ENCODE peak calls at places on chromosome 14, in six cellular contexts. Q, S, W, K, E and F are unnamed samples.

GRCh38 chr14:97994020-97994531 is 1196.9 kb downstream of the VRK1 start:
- DNase-seq in S (no peak), Q (no peak), W (no peak), K (no peak), E (no peak), F (no peak)

GRCh38 chr14:100028990-100029677 is 36.1 kb upstream of the EVL start:
- DNase-seq in S (no peak), E (no peak), W (no peak), Q (no peak), K (peak), F (no peak)

GRCh38 chr14:72916174-72916573 is 10.1 kb upstream of the DCAF4 start:
- DNase-seq in W (no peak), E (no peak), K (no peak), S (no peak), Q (no peak), F (no peak)

GRCh38 chr14:75727124-75727523 is 66.1 kb downstream of the TTLL5 start:
- DNase-seq in E (no peak), Q (no peak), W (no peak), S (no peak), K (no peak), F (no peak)

GRCh38 chr14:103136388-103137271 is 13.4 kb downstream of the TNFAIP2 start:
- DNase-seq in S (peak), K (peak), Q (peak), W (no peak), E (no peak), F (no peak)

GRCh38 chr14:23112359-23113178 is 6.5 kb downstream of the CEBPE start:
- DNase-seq in K (no peak), Q (peak), E (no peak), S (no peak), W (peak), F (no peak)

GRCh38 chr14:24251880-24252288 is 9.5 kb upstream of the TINF2 start:
- DNase-seq in K (peak), Q (no peak), S (no peak), W (no peak), E (no peak), F (no peak)

GRCh38 chr14:105622329-105622955 is 96.1 kb downstream of the TMEM121 start:
- DNase-seq in K (no peak), E (no peak), S (no peak), W (peak), Q (no peak), F (no peak)

GRCh38 chr14:103801459-103801858 is 45.9 kb downstream of the PPP1R13B start:
- DNase-seq in Q (no peak), W (no peak), K (peak), S (no peak), E (no peak), F (no peak)

GRCh38 chr14:91511014-91511466 is 930 bp upstream of the PPP4R3A start:
- DNase-seq in W (no peak), Q (no peak), E (peak), K (no peak), S (no peak), F (no peak)

GRCh38 chr14:59317782-59318505 is 129.5 kb downstream of the DAAM1 start:
- DNase-seq in W (no peak), S (no peak), K (no peak), Q (no peak), E (no peak), F (no peak)

GRCh38 chr14:99838555-99839193 is 45.5 kb downstream of the EML1 start:
- DNase-seq in E (no peak), S (no peak), Q (no peak), K (peak), W (no peak), F (no peak)

GRCh38 chr14:76348898-76349297 is 27.0 kb upstream of the ESRRB start:
- DNase-seq in K (peak), W (peak), E (no peak), Q (no peak), S (peak), F (no peak)

GRCh38 chr14:73014105-73014504 is 12.8 kb downstream of the ZFYVE1 start:
- DNase-seq in S (no peak), E (no peak), W (no peak), Q (no peak), K (no peak), F (no peak)

GRCh38 chr14:100088226-100088625 is 23.0 kb downstream of the EVL start:
- DNase-seq in S (no peak), E (no peak), W (no peak), Q (no peak), K (no peak), F (no peak)

GRCh38 chr14:50059773-50060629 is 56.4 kb downstream of the VCPKMT start:
- DNase-seq in Q (no peak), W (peak), E (no peak), S (no peak), K (no peak), F (no peak)

DNA sequence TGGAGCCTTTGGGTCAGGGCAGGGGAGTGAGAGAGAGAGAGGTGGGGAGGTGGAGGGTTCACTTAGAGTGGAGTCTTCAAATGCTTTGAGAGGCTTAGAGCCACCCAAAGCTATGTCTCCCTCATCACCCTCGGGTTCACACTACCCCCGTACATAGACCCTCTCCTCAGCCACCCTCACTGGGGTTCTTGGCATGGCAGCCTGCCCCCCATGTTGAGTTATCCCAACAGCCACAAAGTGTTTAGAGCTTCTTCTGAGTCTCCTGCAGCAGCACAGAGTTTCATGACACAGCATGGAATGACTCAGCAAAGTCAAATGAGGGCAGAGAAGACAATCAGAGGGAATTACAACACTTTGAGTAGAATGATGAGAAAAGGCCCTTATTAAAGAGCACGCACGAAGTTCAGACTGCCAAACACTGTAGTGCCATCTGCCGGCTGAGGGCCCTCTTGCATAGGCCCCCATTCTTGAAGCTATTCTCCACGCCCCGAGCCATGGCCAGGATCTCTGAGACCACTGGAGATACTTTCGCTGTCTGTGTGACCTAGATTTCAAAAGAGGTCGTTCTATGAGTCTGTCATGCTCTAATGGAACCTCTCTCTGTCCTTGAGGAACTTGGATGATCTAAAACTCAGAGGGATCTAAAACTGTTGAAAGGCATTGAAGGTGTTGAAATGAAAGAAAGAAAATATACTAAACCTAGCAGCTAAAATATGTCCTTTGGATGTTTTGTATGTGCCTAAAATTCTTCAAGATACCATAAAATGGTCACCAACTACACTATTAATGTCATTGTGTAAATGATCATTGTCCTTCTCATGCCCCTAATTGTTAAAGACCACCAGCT is 221.9 kb downstream of the PELI2 start:
- DNase-seq in K (peak), Q (peak), W (peak), E (peak), S (peak), F (peak)
- TF ChIP-seq CTCF in K (peak), Q (peak), W (peak), E (peak), S (peak), F (no peak)

GRCh38 chr14:44149597-44149996 is 357.5 kb downstream of the FSCB start:
- DNase-seq in K (peak), W (no peak), E (peak), S (no peak), Q (no peak), F (peak)
- TF ChIP-seq CTCF in K (peak), W (no peak), E (peak), S (no peak), Q (no peak), F (peak)

GRCh38 chr14:85191986-85192385 is 338.0 kb upstream of the FLRT2 start:
- DNase-seq in S (no peak), W (no peak), Q (no peak), E (no peak), K (no peak), F (no peak)

GRCh38 chr14:85190251-85190650 is 339.7 kb upstream of the FLRT2 start:
- DNase-seq in S (no peak), Q (no peak), E (no peak), W (no peak), K (no peak), F (no peak)

GRCh38 chr14:85197976-85198375 is 332.0 kb upstream of the FLRT2 start:
- DNase-seq in Q (no peak), W (no peak), S (no peak), E (no peak), K (no peak), F (no peak)

DNA sequence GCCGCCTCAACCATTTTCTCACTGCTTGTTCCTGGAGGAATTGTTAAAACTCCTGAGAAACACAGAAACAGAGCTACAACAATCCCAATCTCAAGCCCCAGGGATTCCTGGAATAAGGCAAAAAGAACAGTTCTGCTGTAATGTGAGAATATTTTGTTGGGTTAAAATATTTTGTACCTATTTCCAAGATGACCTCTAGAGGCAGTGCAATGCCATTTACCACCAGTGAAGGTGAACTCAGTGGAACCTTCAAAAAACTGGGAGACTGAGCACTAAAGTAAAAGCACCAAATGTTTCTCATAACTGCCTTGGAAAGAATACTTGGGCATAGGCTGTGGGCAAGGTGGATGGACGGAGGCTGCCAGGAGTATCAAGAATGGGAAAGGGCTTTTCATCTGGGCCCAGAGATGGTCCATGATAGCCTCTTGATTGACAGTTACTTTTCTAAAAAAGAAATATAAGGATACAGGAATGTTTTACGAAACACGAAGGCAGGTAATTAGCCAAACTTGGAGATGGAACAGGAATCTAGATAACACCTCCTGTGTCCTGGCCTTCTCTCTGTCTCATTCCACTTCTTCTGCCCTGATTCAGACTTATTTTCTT is 334.0 kb upstream of the FLRT2 start:
- DNase-seq in W (no peak), K (peak), S (no peak), Q (no peak), E (peak), F (no peak)
- TF ChIP-seq CTCF in W (peak), K (peak), S (peak), Q (peak), E (peak), F (peak)

GRCh38 chr14:61192970-61193369 is 88.2 kb downstream of the TMEM30B start:
- DNase-seq in W (no peak), K (no peak), Q (no peak), E (no peak), S (no peak), F (no peak)

GRCh38 chr14:61193471-61193870 is 87.7 kb downstream of the TMEM30B start:
- DNase-seq in K (no peak), E (no peak), W (no peak), S (no peak), Q (no peak), F (no peak)

GRCh38 chr14:61197416-61197815 is 83.7 kb downstream of the TMEM30B start:
- DNase-seq in W (no peak), Q (no peak), K (no peak), S (no peak), E (no peak), F (no peak)

GRCh38 chr14:61196034-61196433 is 85.1 kb downstream of the TMEM30B start:
- DNase-seq in W (no peak), Q (no peak), S (no peak), E (no peak), K (no peak), F (no peak)

DNA sequence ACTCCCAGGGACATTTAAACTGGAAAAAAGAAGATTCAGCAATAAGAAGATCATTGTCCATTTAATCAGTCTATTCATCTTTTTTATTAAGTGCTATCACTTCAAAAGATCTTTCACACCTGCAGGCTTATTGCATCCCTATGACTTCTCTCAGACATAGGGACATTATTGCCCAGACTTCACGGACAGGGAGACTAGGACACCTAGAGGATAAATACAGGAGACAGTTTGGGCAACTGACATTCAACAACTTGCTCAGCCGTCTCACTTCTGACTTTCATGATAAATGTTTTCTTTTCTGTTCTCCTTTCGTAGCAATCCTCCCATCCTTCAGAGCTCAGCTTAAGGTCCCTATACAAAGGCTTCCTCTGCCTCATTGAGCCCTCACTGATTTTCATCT is 84.3 kb downstream of the TMEM30B start:
- DNase-seq in Q (no peak), E (no peak), W (no peak), S (no peak), K (no peak), F (no peak)
- TF ChIP-seq CTCF in Q (peak), E (no peak), W (no peak), S (no peak), K (no peak), F (no peak)

GRCh38 chr14:36070056-36071043 is 106.2 kb downstream of the PTCSC3 start:
- DNase-seq in K (peak), W (no peak), S (no peak), Q (no peak), E (peak), F (peak)
- TF ChIP-seq CTCF in K (peak), W (no peak), S (no peak), Q (peak), E (peak), F (peak)

GRCh38 chr14:95480109-95480886 is 36.2 kb downstream of the SYNE3 start:
- DNase-seq in W (no peak), E (no peak), S (peak), K (peak), Q (peak), F (no peak)
- TF ChIP-seq CTCF in W (no peak), E (no peak), S (no peak), K (no peak), Q (no peak), F (no peak)

GRCh38 chr14:69289811-69290520 is 30.0 kb downstream of the GALNT16 start:
- DNase-seq in K (no peak), S (no peak), Q (peak), W (no peak), E (no peak), F (no peak)

GRCh38 chr14:69288956-69289705 is 29.2 kb downstream of the GALNT16 start:
- DNase-seq in Q (peak), E (no peak), S (no peak), K (no peak), W (no peak), F (no peak)

GRCh38 chr14:69285661-69286255 is 25.8 kb downstream of the GALNT16 start:
- DNase-seq in K (no peak), W (no peak), Q (peak), S (no peak), E (no peak), F (no peak)

GRCh38 chr14:69287096-69287991 is 27.4 kb downstream of the GALNT16 start:
- DNase-seq in Q (peak), K (peak), W (no peak), S (peak), E (no peak), F (no peak)

DNA sequence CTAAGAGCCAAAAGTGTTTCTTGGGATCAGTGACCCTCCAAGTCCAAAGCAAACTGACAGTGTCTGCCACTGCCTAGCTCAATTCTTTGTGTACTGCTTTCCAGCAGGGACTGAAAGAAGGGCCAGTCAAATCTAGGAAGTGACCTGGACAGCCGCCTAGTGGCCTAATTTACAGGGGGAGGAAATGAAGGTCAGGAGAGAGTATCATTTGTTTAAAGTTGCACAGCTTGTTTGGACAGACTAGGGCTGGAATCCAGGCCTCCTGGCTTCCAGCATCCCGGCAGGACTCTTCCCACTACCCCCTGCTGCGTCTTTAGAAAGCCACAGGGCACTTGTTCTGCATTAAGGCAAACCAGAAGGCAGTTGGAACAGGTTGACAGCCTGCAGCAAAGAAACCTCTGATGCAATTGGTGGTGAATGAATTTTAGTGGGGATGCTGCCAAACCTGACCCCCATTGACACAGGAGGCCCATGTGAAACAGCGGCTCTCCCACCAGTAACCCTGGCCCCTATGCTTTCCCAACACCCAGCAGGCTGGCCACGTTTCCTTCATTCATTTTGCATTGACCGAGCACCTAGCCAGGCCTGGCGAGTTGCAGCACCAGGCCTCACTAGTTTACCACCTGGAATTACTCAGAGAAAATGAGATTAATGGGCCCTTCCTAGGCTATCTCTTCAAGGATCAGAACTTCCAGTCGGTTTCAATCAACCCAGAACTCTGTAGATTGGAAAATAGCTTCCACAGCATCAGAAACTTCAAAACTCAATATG is 28.2 kb downstream of the GALNT16 start:
- DNase-seq in E (no peak), W (no peak), K (peak), S (peak), Q (peak), F (no peak)
- TF ChIP-seq CTCF in E (peak), W (no peak), K (peak), S (peak), Q (peak), F (peak)

GRCh38 chr14:54396183-54396492 is 669 bp upstream of the CDKN3 start:
- DNase-seq in K (no peak), S (no peak), Q (no peak), E (no peak), W (no peak), F (no peak)
- TF ChIP-seq CTCF in K (no peak), S (no peak), Q (no peak), E (no peak), W (no peak), F (no peak)

DNA sequence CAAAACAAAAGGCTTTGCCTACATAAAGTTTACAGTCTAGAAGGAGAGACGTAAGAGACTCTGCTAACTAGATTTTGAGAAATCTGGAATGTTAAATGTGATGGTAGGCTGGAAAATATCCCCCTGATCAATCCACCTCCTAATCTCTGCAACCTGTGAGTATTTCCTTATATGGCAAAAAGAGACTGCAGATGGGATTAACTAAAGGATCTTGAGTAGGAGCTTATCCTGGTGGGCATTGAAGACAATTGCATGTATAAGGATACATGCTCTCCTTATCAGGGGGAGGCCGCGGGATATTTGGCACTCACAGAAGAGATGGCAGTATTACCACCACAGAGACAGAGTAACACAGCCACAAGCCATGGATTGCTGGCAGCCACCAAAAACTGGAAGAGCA is 95.2 kb downstream of the EGLN3 start:
- DNase-seq in S (no peak), K (no peak), W (no peak), E (no peak), Q (no peak), F (no peak)
- TF ChIP-seq CTCF in S (no peak), K (no peak), W (no peak), E (no peak), Q (no peak), F (no peak)